ENCODE peak calls at places on chromosomes 4 and X, in six cellular contexts. H is astrocyte of the cerebellum, J is WERI-Rb-1, L is D341Med, E is GM23338, W is AG20443. X is an unnamed sample.

GRCh38 chr4:75683482-75684155 is 10.4 kb upstream of the G3BP2 start:
- DNase-seq in H (no peak), J (no peak), L (no peak), E (no peak), W (no peak), X (no peak)

GRCh38 chrX:49176421-49177326 is 5.0 kb downstream of the PLP2 start:
- DNase-seq in H (no peak), J (peak), L (no peak), E (no peak), W (no peak), X (no peak)

GRCh38 chr4:85557016-85557901 is 82.3 kb downstream of the ARHGAP24 start:
- DNase-seq in H (no peak), J (no peak), L (no peak), E (no peak), W (no peak), X (no peak)

GRCh38 chrX:46375831-46376230 is 169.4 kb downstream of the ZNF674 start:
- DNase-seq in H (no peak), J (no peak), L (no peak), E (no peak), W (no peak), X (no peak)

GRCh38 chr4:67531349-67531748 is 14.0 kb downstream of the CENPC start:
- DNase-seq in H (no peak), J (no peak), L (peak), E (no peak), W (no peak), X (no peak)

GRCh38 chr4:40953253-40954118 is 203.7 kb downstream of the NSUN7 start:
- DNase-seq in H (no peak), J (no peak), L (no peak), E (peak), W (peak), X (no peak)

GRCh38 chr4:119735136-119735770 is 106.6 kb upstream of the PDE5A start:
- DNase-seq in H (peak), J (no peak), L (no peak), E (no peak), W (peak), X (no peak)

GRCh38 chr4:120731561-120731960 is 191.0 kb downstream of the PRDM5 start:
- DNase-seq in H (no peak), J (no peak), L (no peak), E (no peak), W (peak), X (no peak)

GRCh38 chrX:48801281-48802088 is at the start of gene HDAC6:
- DNase-seq in H (peak), J (peak), L (peak), E (peak), W (peak), X (peak)

GRCh38 chrX:41377624-41378023 is 43.7 kb downstream of the DDX3X start:
- DNase-seq in H (no peak), J (no peak), L (no peak), E (no peak), W (no peak), X (peak)

GRCh38 chrX:154979671-154980070 is 42.9 kb downstream of the F8 start:
- DNase-seq in H (no peak), J (no peak), L (no peak), E (no peak), W (no peak), X (no peak)

GRCh38 chr4:21470531-21470930 is 478.0 kb downstream of the KCNIP4 start:
- DNase-seq in H (peak), J (peak), L (peak), E (no peak), W (peak), X (no peak)

GRCh38 chr4:7414736-7415510 is 19.8 kb downstream of the PSAPL1 start:
- DNase-seq in H (no peak), J (no peak), L (peak), E (peak), W (no peak), X (no peak)

GRCh38 chrX:38820751-38821150 is 19.5 kb downstream of the MID1IP1 start:
- DNase-seq in H (no peak), J (no peak), L (no peak), E (no peak), W (no peak), X (no peak)

GRCh38 chr4:148067307-148067916 is 335.5 kb downstream of the ARHGAP10 start:
- DNase-seq in H (no peak), J (no peak), L (no peak), E (no peak), W (no peak), X (no peak)

GRCh38 chr4:27524224-27524623 is 663.6 kb downstream of the STIM2 start:
- DNase-seq in H (no peak), J (no peak), L (no peak), E (peak), W (no peak), X (no peak)

GRCh38 chr4:6332042-6332668 is 62.5 kb downstream of the WFS1 start:
- DNase-seq in H (no peak), J (peak), L (peak), E (peak), W (peak), X (peak)

GRCh38 chr4:1494416-1495315 is 88.4 kb upstream of the NKX1-1 start:
- DNase-seq in H (no peak), J (no peak), L (peak), E (no peak), W (no peak), X (no peak)

GRCh38 chr4:26144526-26145167 is 176.2 kb upstream of the RBPJ start:
- DNase-seq in H (no peak), J (no peak), L (no peak), E (no peak), W (peak), X (no peak)

GRCh38 chrX:28058906-28059305 is 77.7 kb upstream of the DCAF8L1 start:
- DNase-seq in H (no peak), J (no peak), L (no peak), E (no peak), W (no peak), X (no peak)

GRCh38 chr4:69321153-69321729 is 41.0 kb downstream of the UGT2B28 start:
- DNase-seq in H (no peak), J (no peak), L (no peak), E (no peak), W (no peak), X (no peak)

GRCh38 chr4:85498068-85498733 is 23.3 kb downstream of the ARHGAP24 start:
- DNase-seq in H (no peak), J (no peak), L (no peak), E (no peak), W (peak), X (no peak)

GRCh38 chrX:27057883-27058282 is 405.3 kb downstream of the PPP4R3C start:
- DNase-seq in H (no peak), J (no peak), L (no peak), E (peak), W (no peak), X (no peak)

GRCh38 chr4:95640337-95640736 is 91.6 kb upstream of the UNC5C start:
- DNase-seq in H (no peak), J (no peak), L (no peak), E (no peak), W (no peak), X (no peak)

GRCh38 chr4:6111354-6111930 is 88.9 kb downstream of the JAKMIP1 start:
- DNase-seq in H (no peak), J (no peak), L (no peak), E (no peak), W (no peak), X (no peak)

GRCh38 chrX:14506866-14507265 is 22.5 kb upstream of the GLRA2 start:
- DNase-seq in H (no peak), J (no peak), L (no peak), E (no peak), W (no peak), X (no peak)

GRCh38 chr4:51851090-51851936 is 8.4 kb downstream of the DCUN1D4 start:
- DNase-seq in H (no peak), J (peak), L (peak), E (no peak), W (no peak), X (no peak)

X was measured in activated T-cell treated with anti-CD3 and anti-CD28 coated beads, Interleukin-2, amount 50 U/mL, for 72 hours.